ENCODE peak calls at places on chromosomes 3 and 15, in ten cellular contexts. Y is DND-41; X is C1 segment of cervical spinal cord; J is stimulated activated naive B cell treated with anti-CD40 and anti-IgM and Interleukin-4, amounts not matched to agents 10 μg/mL and 1 μg/mL and 100 μg/mL, for 72 hours; G is stimulated activated CD4-positive, alpha-beta T cell treated with anti-CD3 and anti-CD28 coated beads, Interleukin-4, amount 100 ng/mL, for 48 hours; F is kidney glomerular epithelial cell; A is AG08395; P is foreskin fibroblast; N is NCI-H1694 treated with DMSO at 0.1 percent for 48 hours; C is stimulated activated CD8-positive, alpha-beta memory T cell treated with anti-CD3 and anti-CD28 coated beads, Interleukin-4, amount 100 ng/mL, for 1 hour. S is an unnamed sample.

GRCh38 chr3:81249540-81250029 is 511.9 kb downstream of the GBE1 start:
- DNase-seq in P (peak), C (no peak), G (no peak), J (no peak), Y (no peak), F (peak), N (no peak), X (no peak), A (peak), S (no peak)

GRCh38 chr15:60479361-60479684 is 381 bp upstream of the ICE2 start:
- DNase-seq in X (no peak), A (no peak), N (no peak), G (no peak), Y (no peak), F (no peak), C (no peak), P (no peak), J (no peak), S (no peak)

GRCh38 chr3:23404241-23404640 is 201.1 kb downstream of the UBE2E2 start:
- DNase-seq in A (no peak), F (peak), C (no peak), P (no peak), Y (no peak), G (no peak), N (no peak), X (no peak), J (no peak), S (no peak)

GRCh38 chr3:44554626-44555592 is at the start of gene ZKSCAN7:
- DNase-seq in F (peak), Y (peak), X (peak), P (peak), G (peak), A (peak), C (peak), J (peak), N (no peak), S (peak)

GRCh38 chr15:100703032-100703578 is 100.7 kb downstream of the ASB7 start:
- DNase-seq in P (peak), J (no peak), X (no peak), A (peak), G (peak), Y (no peak), F (peak), C (no peak), N (no peak), S (no peak)

GRCh38 chr3:142188846-142189245 is 36.5 kb downstream of the GK5 start:
- DNase-seq in P (no peak), C (no peak), Y (no peak), N (no peak), J (no peak), X (no peak), G (no peak), A (no peak), F (no peak), S (no peak)

GRCh38 chr15:35481992-35482391 is 64.0 kb downstream of the DPH6 start:
- DNase-seq in G (no peak), F (peak), P (peak), X (no peak), C (peak), N (no peak), Y (no peak), J (no peak), A (peak), S (peak)

GRCh38 chr3:9876991-9877390 is 3.1 kb downstream of the CIDEC start:
- DNase-seq in F (no peak), A (no peak), X (no peak), N (no peak), Y (no peak), J (no peak), P (no peak), C (no peak), G (no peak), S (no peak)

GRCh38 chr15:89591834-89592233 is 16.6 kb downstream of the TICRR start:
- DNase-seq in C (no peak), X (no peak), Y (no peak), J (no peak), N (no peak), A (no peak), G (no peak), F (no peak), P (no peak), S (no peak)

GRCh38 chr3:111605016-111605415 is 9.9 kb upstream of the ZBED2 start:
- DNase-seq in J (no peak), F (no peak), P (peak), A (no peak), X (no peak), C (no peak), Y (no peak), G (no peak), N (no peak), S (no peak)

GRCh38 chr3:63798873-63799272 is 20.2 kb upstream of the C3orf49 start:
- DNase-seq in C (no peak), P (no peak), F (no peak), Y (no peak), G (no peak), J (no peak), N (no peak), A (no peak), X (no peak), S (no peak)

GRCh38 chr3:51967384-51968174 is at the start of gene PCBP4:
- DNase-seq in P (peak), N (peak), Y (peak), J (no peak), F (peak), G (no peak), A (peak), C (no peak), X (peak), S (peak)

GRCh38 chr15:29089731-29090616 is 179.6 kb downstream of the NSMCE3 start:
- DNase-seq in Y (no peak), N (no peak), C (no peak), A (no peak), G (no peak), P (peak), X (no peak), J (no peak), F (no peak), S (peak)

GRCh38 chr3:355622-356021 is 159.1 kb downstream of the CHL1 start:
- DNase-seq in N (no peak), A (no peak), G (no peak), F (peak), X (no peak), J (no peak), P (no peak), C (no peak), Y (no peak), S (no peak)

GRCh38 chr3:54121404-54122045 is 827 bp upstream of the CACNA2D3 start:
- DNase-seq in Y (no peak), C (no peak), J (no peak), X (peak), F (no peak), G (no peak), P (peak), A (no peak), N (no peak), S (no peak)

GRCh38 chr15:68818671-68819450 is 1.8 kb downstream of the ANP32A start:
- DNase-seq in J (peak), Y (peak), X (peak), A (peak), N (peak), G (peak), P (peak), C (no peak), F (no peak), S (peak)

GRCh38 chr15:68609618-68610017 is 30.8 kb downstream of the CORO2B start:
- DNase-seq in Y (no peak), N (no peak), X (no peak), G (no peak), P (peak), A (no peak), F (no peak), J (no peak), C (no peak), S (no peak)

GRCh38 chr3:47225310-47225906 is 57.2 kb downstream of the KIF9 start:
- DNase-seq in Y (no peak), P (peak), C (no peak), G (no peak), N (no peak), A (no peak), F (no peak), X (peak), J (peak), S (peak)

GRCh38 chr3:61381745-61382392 is 130.6 kb upstream of the FHIT start:
- DNase-seq in P (peak), G (no peak), N (no peak), J (no peak), X (no peak), C (no peak), A (peak), F (peak), Y (no peak), S (peak)

S was measured in OCI-M1.